ENCODE peak calls at places on chromosomes 5 and 9, in ten cellular contexts. One of them, this sample, is unnamed.
A peak's percentile ranks its signal among the peaks of the same experiment; 100 is the strongest.

GRCh38 chr5:31197183-31197582 is 3.7 kb downstream of the CDH6 start:
- DNase-seq in NCI-H1092 treated with DMSO at 0.1 percent for 48 hours: no peak
- DNase-seq in non-pigmented ciliary epithelial cell: peak; percentile 48
- DNase-seq in fibroblast of gingiva: no peak
- DNase-seq in neuronal stem cell: no peak
- DNase-seq in endothelial cell: no peak
- DNase-seq in GM13976: no peak
- DNase-seq in psoas muscle: no peak
- DNase-seq in CD4-positive, alpha-beta T cell: no peak
- DNase-seq in mesenchymal stem cell: peak; percentile 9
- DNase-seq in this sample: no peak

GRCh38 chr5:125657936-125658335 is 765.3 kb upstream of the GRAMD2B start:
- DNase-seq in NCI-H1092 treated with DMSO at 0.1 percent for 48 hours: no peak
- DNase-seq in CD4-positive, alpha-beta T cell: no peak
- DNase-seq in mesenchymal stem cell: no peak
- DNase-seq in GM13976: no peak
- DNase-seq in fibroblast of gingiva: no peak
- DNase-seq in neuronal stem cell: no peak
- DNase-seq in psoas muscle: no peak
- DNase-seq in endothelial cell: no peak
- DNase-seq in non-pigmented ciliary epithelial cell: no peak
- DNase-seq in this sample: no peak

GRCh38 chr5:79107020-79107796 is 4.4 kb upstream of the BHMT start:
- DNase-seq in endothelial cell: no peak
- DNase-seq in CD4-positive, alpha-beta T cell: no peak
- DNase-seq in psoas muscle: no peak
- DNase-seq in mesenchymal stem cell: peak; percentile 87
- DNase-seq in neuronal stem cell: no peak
- DNase-seq in NCI-H1092 treated with DMSO at 0.1 percent for 48 hours: no peak
- DNase-seq in fibroblast of gingiva: no peak
- DNase-seq in GM13976: no peak
- DNase-seq in non-pigmented ciliary epithelial cell: no peak
- DNase-seq in this sample: no peak

GRCh38 chr5:10719965-10720364 is 41.1 kb downstream of the DAP start:
- DNase-seq in neuronal stem cell: no peak
- DNase-seq in GM13976: no peak
- DNase-seq in endothelial cell: no peak
- DNase-seq in psoas muscle: no peak
- DNase-seq in NCI-H1092 treated with DMSO at 0.1 percent for 48 hours: no peak
- DNase-seq in fibroblast of gingiva: peak; percentile 76
- DNase-seq in CD4-positive, alpha-beta T cell: no peak
- DNase-seq in mesenchymal stem cell: peak; percentile 86
- DNase-seq in non-pigmented ciliary epithelial cell: peak; percentile 75
- DNase-seq in this sample: no peak

GRCh38 chr5:1493941-1494340 is 29.8 kb downstream of the LPCAT1 start:
- DNase-seq in neuronal stem cell: no peak
- DNase-seq in endothelial cell: no peak
- DNase-seq in non-pigmented ciliary epithelial cell: no peak
- DNase-seq in psoas muscle: no peak
- DNase-seq in NCI-H1092 treated with DMSO at 0.1 percent for 48 hours: no peak
- DNase-seq in CD4-positive, alpha-beta T cell: no peak
- DNase-seq in mesenchymal stem cell: no peak
- DNase-seq in GM13976: no peak
- DNase-seq in fibroblast of gingiva: no peak
- DNase-seq in this sample: no peak

GRCh38 chr9:18910858-18911257 is 122.2 kb downstream of the SAXO1 start:
- DNase-seq in GM13976: no peak
- DNase-seq in CD4-positive, alpha-beta T cell: no peak
- DNase-seq in psoas muscle: no peak
- DNase-seq in neuronal stem cell: no peak
- DNase-seq in fibroblast of gingiva: no peak
- DNase-seq in endothelial cell: no peak
- DNase-seq in non-pigmented ciliary epithelial cell: no peak
- DNase-seq in NCI-H1092 treated with DMSO at 0.1 percent for 48 hours: peak; percentile 90
- DNase-seq in mesenchymal stem cell: peak; percentile 64
- DNase-seq in this sample: no peak

GRCh38 chr5:179766726-179767455 is 26.9 kb upstream of the LTC4S start:
- DNase-seq in psoas muscle: no peak
- DNase-seq in mesenchymal stem cell: no peak
- DNase-seq in fibroblast of gingiva: no peak
- DNase-seq in non-pigmented ciliary epithelial cell: no peak
- DNase-seq in endothelial cell: no peak
- DNase-seq in GM13976: no peak
- DNase-seq in neuronal stem cell: no peak
- DNase-seq in CD4-positive, alpha-beta T cell: no peak
- DNase-seq in NCI-H1092 treated with DMSO at 0.1 percent for 48 hours: no peak
- DNase-seq in this sample: no peak

GRCh38 chr5:132777209-132778069 is at the start of gene SEPTIN8:
- DNase-seq in psoas muscle: peak; percentile 78
- DNase-seq in fibroblast of gingiva: peak; percentile 55
- DNase-seq in GM13976: peak; percentile 86
- DNase-seq in mesenchymal stem cell: peak; percentile 57
- DNase-seq in NCI-H1092 treated with DMSO at 0.1 percent for 48 hours: no peak
- DNase-seq in neuronal stem cell: peak; percentile 63
- DNase-seq in non-pigmented ciliary epithelial cell: no peak
- DNase-seq in endothelial cell: peak; percentile 49
- DNase-seq in CD4-positive, alpha-beta T cell: no peak
- DNase-seq in this sample: peak; percentile 8

GRCh38 chr5:131984945-131985665 is 26.4 kb downstream of the ACSL6 start:
- DNase-seq in fibroblast of gingiva: no peak
- DNase-seq in endothelial cell: no peak
- DNase-seq in NCI-H1092 treated with DMSO at 0.1 percent for 48 hours: no peak
- DNase-seq in CD4-positive, alpha-beta T cell: no peak
- DNase-seq in non-pigmented ciliary epithelial cell: no peak
- DNase-seq in GM13976: no peak
- DNase-seq in mesenchymal stem cell: no peak
- DNase-seq in neuronal stem cell: no peak
- DNase-seq in psoas muscle: no peak
- DNase-seq in this sample: no peak

GRCh38 chr5:95238560-95239325 is 46.2 kb downstream of the MCTP1 start:
- DNase-seq in NCI-H1092 treated with DMSO at 0.1 percent for 48 hours: no peak
- DNase-seq in GM13976: peak; percentile 11
- DNase-seq in CD4-positive, alpha-beta T cell: no peak
- DNase-seq in endothelial cell: no peak
- DNase-seq in non-pigmented ciliary epithelial cell: peak; percentile 24
- DNase-seq in neuronal stem cell: no peak
- DNase-seq in mesenchymal stem cell: peak; percentile 8
- DNase-seq in fibroblast of gingiva: no peak
- DNase-seq in psoas muscle: no peak
- DNase-seq in this sample: no peak

GRCh38 chr9:93463638-93464248 is 10.4 kb upstream of the FAM120AOS start:
- DNase-seq in CD4-positive, alpha-beta T cell: no peak
- DNase-seq in NCI-H1092 treated with DMSO at 0.1 percent for 48 hours: no peak
- DNase-seq in non-pigmented ciliary epithelial cell: no peak
- DNase-seq in psoas muscle: no peak
- DNase-seq in neuronal stem cell: no peak
- DNase-seq in fibroblast of gingiva: no peak
- DNase-seq in endothelial cell: no peak
- DNase-seq in GM13976: no peak
- DNase-seq in mesenchymal stem cell: no peak
- DNase-seq in this sample: no peak

GRCh38 chr9:112874006-112874405 is 16.7 kb downstream of the SLC46A2 start:
- DNase-seq in NCI-H1092 treated with DMSO at 0.1 percent for 48 hours: no peak
- DNase-seq in mesenchymal stem cell: no peak
- DNase-seq in CD4-positive, alpha-beta T cell: no peak
- DNase-seq in psoas muscle: no peak
- DNase-seq in endothelial cell: no peak
- DNase-seq in non-pigmented ciliary epithelial cell: no peak
- DNase-seq in GM13976: no peak
- DNase-seq in fibroblast of gingiva: no peak
- DNase-seq in neuronal stem cell: no peak
- DNase-seq in this sample: no peak

GRCh38 chr5:128245974-128246373 is 162.4 kb downstream of the SLC12A2 start:
- DNase-seq in psoas muscle: no peak
- DNase-seq in endothelial cell: no peak
- DNase-seq in neuronal stem cell: no peak
- DNase-seq in fibroblast of gingiva: no peak
- DNase-seq in non-pigmented ciliary epithelial cell: no peak
- DNase-seq in NCI-H1092 treated with DMSO at 0.1 percent for 48 hours: no peak
- DNase-seq in GM13976: no peak
- DNase-seq in mesenchymal stem cell: no peak
- DNase-seq in CD4-positive, alpha-beta T cell: no peak
- DNase-seq in this sample: no peak

GRCh38 chr5:78050888-78051287 is 243.6 kb downstream of the AP3B1 start:
- DNase-seq in neuronal stem cell: no peak
- DNase-seq in CD4-positive, alpha-beta T cell: no peak
- DNase-seq in non-pigmented ciliary epithelial cell: peak; percentile 37
- DNase-seq in fibroblast of gingiva: peak; percentile 22
- DNase-seq in GM13976: no peak
- DNase-seq in endothelial cell: no peak
- DNase-seq in NCI-H1092 treated with DMSO at 0.1 percent for 48 hours: no peak
- DNase-seq in psoas muscle: no peak
- DNase-seq in mesenchymal stem cell: peak; percentile 64
- DNase-seq in this sample: no peak

GRCh38 chr5:126947146-126948010 is 83.0 kb downstream of the MARCHF3 start:
- DNase-seq in non-pigmented ciliary epithelial cell: no peak
- DNase-seq in mesenchymal stem cell: no peak
- DNase-seq in CD4-positive, alpha-beta T cell: no peak
- DNase-seq in GM13976: peak; percentile 56
- DNase-seq in endothelial cell: no peak
- DNase-seq in fibroblast of gingiva: no peak
- DNase-seq in NCI-H1092 treated with DMSO at 0.1 percent for 48 hours: no peak
- DNase-seq in psoas muscle: no peak
- DNase-seq in neuronal stem cell: no peak
- DNase-seq in this sample: no peak

GRCh38 chr5:91266184-91266705 is 116.9 kb downstream of the ARRDC3 start:
- DNase-seq in CD4-positive, alpha-beta T cell: no peak
- DNase-seq in endothelial cell: no peak
- DNase-seq in NCI-H1092 treated with DMSO at 0.1 percent for 48 hours: no peak
- DNase-seq in mesenchymal stem cell: peak; percentile 73
- DNase-seq in fibroblast of gingiva: peak; percentile 12
- DNase-seq in non-pigmented ciliary epithelial cell: no peak
- DNase-seq in psoas muscle: no peak
- DNase-seq in GM13976: peak; percentile 41
- DNase-seq in neuronal stem cell: no peak
- DNase-seq in this sample: no peak

GRCh38 chr5:149452665-149453617 is 73.8 kb upstream of the IL17B start:
- DNase-seq in NCI-H1092 treated with DMSO at 0.1 percent for 48 hours: no peak
- DNase-seq in GM13976: no peak
- DNase-seq in CD4-positive, alpha-beta T cell: no peak
- DNase-seq in psoas muscle: peak; percentile 84
- DNase-seq in mesenchymal stem cell: peak; percentile 99
- DNase-seq in fibroblast of gingiva: peak; percentile 83
- DNase-seq in non-pigmented ciliary epithelial cell: peak; percentile 94
- DNase-seq in neuronal stem cell: no peak
- DNase-seq in endothelial cell: no peak
- DNase-seq in this sample: no peak

GRCh38 chr9:92770005-92770995 is 5.7 kb upstream of the BICD2 start:
- DNase-seq in neuronal stem cell: no peak
- DNase-seq in non-pigmented ciliary epithelial cell: no peak
- DNase-seq in NCI-H1092 treated with DMSO at 0.1 percent for 48 hours: no peak
- DNase-seq in endothelial cell: no peak
- DNase-seq in CD4-positive, alpha-beta T cell: no peak
- DNase-seq in psoas muscle: no peak
- DNase-seq in fibroblast of gingiva: peak; percentile 24
- DNase-seq in mesenchymal stem cell: peak; percentile 19
- DNase-seq in GM13976: peak; percentile 32
- DNase-seq in this sample: no peak

GRCh38 chr5:154757647-154758406 is 2.6 kb downstream of the LARP1 start:
- DNase-seq in CD4-positive, alpha-beta T cell: no peak
- DNase-seq in endothelial cell: no peak
- DNase-seq in psoas muscle: no peak
- DNase-seq in neuronal stem cell: no peak
- DNase-seq in non-pigmented ciliary epithelial cell: no peak
- DNase-seq in mesenchymal stem cell: peak; percentile 43
- DNase-seq in fibroblast of gingiva: no peak
- DNase-seq in NCI-H1092 treated with DMSO at 0.1 percent for 48 hours: no peak
- DNase-seq in GM13976: no peak
- DNase-seq in this sample: no peak

GRCh38 chr9:98333703-98334582 is 78.5 kb upstream of the TBC1D2 start:
- DNase-seq in endothelial cell: no peak
- DNase-seq in psoas muscle: no peak
- DNase-seq in non-pigmented ciliary epithelial cell: no peak
- DNase-seq in NCI-H1092 treated with DMSO at 0.1 percent for 48 hours: no peak
- DNase-seq in GM13976: no peak
- DNase-seq in neuronal stem cell: no peak
- DNase-seq in CD4-positive, alpha-beta T cell: no peak
- DNase-seq in mesenchymal stem cell: peak; percentile 41
- DNase-seq in fibroblast of gingiva: peak; percentile 77
- DNase-seq in this sample: no peak

GRCh38 chr5:150428106-150428876 is 15.6 kb upstream of the CD74 start:
- DNase-seq in fibroblast of gingiva: no peak
- DNase-seq in endothelial cell: no peak
- DNase-seq in mesenchymal stem cell: peak; percentile 31
- DNase-seq in psoas muscle: peak; percentile 72
- DNase-seq in GM13976: no peak
- DNase-seq in CD4-positive, alpha-beta T cell: no peak
- DNase-seq in NCI-H1092 treated with DMSO at 0.1 percent for 48 hours: no peak
- DNase-seq in neuronal stem cell: no peak
- DNase-seq in non-pigmented ciliary epithelial cell: no peak
- DNase-seq in this sample: no peak

GRCh38 chr9:37910271-37910670 is 6.3 kb upstream of the SLC25A51 start:
- DNase-seq in mesenchymal stem cell: no peak
- DNase-seq in endothelial cell: no peak
- DNase-seq in non-pigmented ciliary epithelial cell: no peak
- DNase-seq in psoas muscle: no peak
- DNase-seq in NCI-H1092 treated with DMSO at 0.1 percent for 48 hours: no peak
- DNase-seq in GM13976: no peak
- DNase-seq in neuronal stem cell: no peak
- DNase-seq in fibroblast of gingiva: no peak
- DNase-seq in CD4-positive, alpha-beta T cell: no peak
- DNase-seq in this sample: no peak

GRCh38 chr5:180612683-180613082 is 21.4 kb upstream of the SCGB3A1 start:
- DNase-seq in endothelial cell: no peak
- DNase-seq in psoas muscle: no peak
- DNase-seq in GM13976: no peak
- DNase-seq in CD4-positive, alpha-beta T cell: no peak
- DNase-seq in NCI-H1092 treated with DMSO at 0.1 percent for 48 hours: no peak
- DNase-seq in fibroblast of gingiva: no peak
- DNase-seq in neuronal stem cell: no peak
- DNase-seq in mesenchymal stem cell: no peak
- DNase-seq in non-pigmented ciliary epithelial cell: no peak
- DNase-seq in this sample: no peak